ENCODE peak calls at places on chromosomes 2 and 18, in eight cellular contexts. D is tibial artery; O is naive thymus-derived CD4-positive, alpha-beta T cell; S is brain microvascular endothelial cell; T is neuronal stem cell; V is transverse colon; W is breast epithelium; Y is CD8-positive, alpha-beta memory T cell. R is an unnamed sample.

GRCh38 chr2:143264851-143265250 is 135.6 kb downstream of the ARHGAP15 start:
- DNase-seq in D (no peak), O (no peak), S (peak; percentile 21), T (no peak), V (no peak), W (no peak), Y (no peak), R (no peak)

GRCh38 chr18:72692086-72692485 is 147.9 kb upstream of the CBLN2 start:
- DNase-seq in D (no peak), O (no peak), S (no peak), T (no peak), V (peak; percentile 44), W (no peak), Y (no peak), R (no peak)

GRCh38 chr2:20594957-20595356 is 55.9 kb downstream of the HS1BP3 start:
- DNase-seq in D (peak; percentile 64), O (no peak), S (no peak), T (no peak), V (no peak), W (peak; percentile 22), Y (no peak), R (no peak)

GRCh38 chr2:33491685-33492084 is 15.2 kb downstream of the RASGRP3 start:
- DNase-seq in D (no peak), O (no peak), S (no peak), T (no peak), V (no peak), W (no peak), Y (no peak), R (no peak)

GRCh38 chr2:204530464-204530805 is 14.8 kb upstream of the PARD3B start:
- DNase-seq in D (no peak), O (no peak), S (no peak), T (no peak), V (no peak), W (no peak), Y (no peak), R (no peak)

GRCh38 chr2:151771599-151772358 is 37.5 kb upstream of the NEB start:
- DNase-seq in D (no peak), O (no peak), S (no peak), T (no peak), V (peak; percentile 28), W (no peak), Y (no peak), R (no peak)

GRCh38 chr18:78636260-78636659 is 343.4 kb upstream of the SALL3 start:
- DNase-seq in D (no peak), O (no peak), S (no peak), T (no peak), V (no peak), W (no peak), Y (no peak), R (no peak)

GRCh38 chr2:167783266-167784070 is 463.9 kb downstream of the STK39 start:
- DNase-seq in D (no peak), O (no peak), S (peak; percentile 12), T (no peak), V (no peak), W (no peak), Y (no peak), R (no peak)

GRCh38 chr18:7174359-7175107 is 56.4 kb upstream of the LRRC30 start:
- DNase-seq in D (no peak), O (no peak), S (no peak), T (no peak), V (no peak), W (no peak), Y (no peak), R (no peak)

GRCh38 chr18:27064673-27065072 is 120.4 kb downstream of the CHST9 start:
- DNase-seq in D (no peak), O (no peak), S (no peak), T (no peak), V (no peak), W (no peak), Y (no peak), R (no peak)
- H3K36me3 ChIP-seq in D (no peaks in the 10 kb centered on the region), O (no peaks in the 10 kb centered on the region), S (no peaks in the 10 kb centered on the region), T (no peaks in the 10 kb centered on the region), V (no peaks in the 10 kb centered on the region), W (no peaks in the 10 kb centered on the region), Y (no peaks in the 10 kb centered on the region), R (no peaks in the 10 kb centered on the region)

GRCh38 chr18:49890041-49890440 is 76.7 kb upstream of the ACAA2 start:
- DNase-seq in D (no peak), O (no peak), S (no peak), T (no peak), V (no peak), W (no peak), Y (no peak), R (no peak)
- H3K36me3 ChIP-seq in D (peaks cover 13% of the 10 kb centered on the region), O (no peaks in the 10 kb centered on the region), S (no peaks in the 10 kb centered on the region), T (no peaks in the 10 kb centered on the region), V (no peaks in the 10 kb centered on the region), W (no peaks in the 10 kb centered on the region), Y (no peaks in the 10 kb centered on the region), R (no peaks in the 10 kb centered on the region)

DNA sequence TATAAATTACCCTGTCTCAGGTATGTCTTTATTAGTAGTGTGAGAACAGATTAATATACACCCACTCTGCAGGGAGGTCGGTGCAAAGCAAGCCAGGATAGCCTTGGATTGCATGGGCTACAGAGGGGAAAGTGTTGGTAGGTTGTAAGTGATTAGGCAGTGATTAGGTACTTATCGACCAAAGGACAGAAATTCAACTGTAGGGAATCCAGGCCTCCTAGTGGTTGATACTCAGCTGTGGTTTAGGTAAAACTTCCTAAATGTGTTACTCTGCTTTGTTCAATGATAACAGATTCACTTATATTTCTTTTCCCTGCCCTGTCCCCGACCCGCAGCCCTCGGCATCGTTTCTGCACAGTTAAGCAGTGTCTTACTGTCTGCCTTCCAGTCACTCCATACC is 444.0 kb downstream of the FIGN start:
- DNase-seq in D (no peak), O (no peak), S (no peak), T (no peak), V (no peak), W (no peak), Y (no peak), R (no peak)
- H3K36me3 ChIP-seq in D (no peaks in the 10 kb centered on the region), O (no peaks in the 10 kb centered on the region), S (no peaks in the 10 kb centered on the region), T (no peaks in the 10 kb centered on the region), V (no peaks in the 10 kb centered on the region), W (no peaks in the 10 kb centered on the region), Y (no peaks in the 10 kb centered on the region), R (no peaks in the 10 kb centered on the region)

DNA sequence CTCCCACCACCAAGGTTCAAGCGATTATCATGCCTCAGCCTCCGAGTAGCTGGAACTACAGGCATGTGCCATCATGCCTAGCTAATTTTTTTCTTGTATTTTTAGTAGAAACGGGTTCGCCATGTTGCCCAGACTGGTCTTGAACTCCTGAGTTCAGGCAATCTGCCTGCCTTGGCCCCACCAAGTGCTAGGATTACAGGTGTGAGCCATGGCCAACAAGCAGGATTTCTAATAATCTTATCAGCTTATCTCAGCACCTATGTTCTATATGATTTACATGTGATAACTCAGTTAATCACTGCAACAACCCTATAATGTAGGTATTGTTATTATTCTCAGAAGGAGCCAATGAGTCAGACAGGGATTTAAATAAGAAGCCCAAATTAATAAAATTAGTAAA is 80.3 kb downstream of the GORASP2 start:
- DNase-seq in D (no peak), O (no peak), S (no peak), T (no peak), V (no peak), W (no peak), Y (no peak), R (no peak)
- H3K36me3 ChIP-seq in D (peaks cover 51% of the 10 kb centered on the region), O (peaks cover 46% of the 10 kb centered on the region), S (peaks cover 7% of the 10 kb centered on the region), T (peaks cover 5% of the 10 kb centered on the region), V (peaks cover 40% of the 10 kb centered on the region), W (peaks cover 5% of the 10 kb centered on the region), Y (peaks cover 12% of the 10 kb centered on the region), R (peaks cover 37% of the 10 kb centered on the region)

GRCh38 chr2:99395589-99396130 is 58.5 kb downstream of the EIF5B start:
- DNase-seq in D (no peak), O (no peak), S (no peak), T (no peak), V (no peak), W (no peak), Y (no peak), R (no peak)
- H3K36me3 ChIP-seq in D (peaks cover 98% of the 10 kb centered on the region), O (peaks cover 85% of the 10 kb centered on the region), S (peaks cover 67% of the 10 kb centered on the region), T (peaks cover 39% of the 10 kb centered on the region), V (peaks cover 43% of the 10 kb centered on the region), W (peaks cover 3% of the 10 kb centered on the region), Y (peaks cover 77% of the 10 kb centered on the region), R (peaks cover 69% of the 10 kb centered on the region)

DNA sequence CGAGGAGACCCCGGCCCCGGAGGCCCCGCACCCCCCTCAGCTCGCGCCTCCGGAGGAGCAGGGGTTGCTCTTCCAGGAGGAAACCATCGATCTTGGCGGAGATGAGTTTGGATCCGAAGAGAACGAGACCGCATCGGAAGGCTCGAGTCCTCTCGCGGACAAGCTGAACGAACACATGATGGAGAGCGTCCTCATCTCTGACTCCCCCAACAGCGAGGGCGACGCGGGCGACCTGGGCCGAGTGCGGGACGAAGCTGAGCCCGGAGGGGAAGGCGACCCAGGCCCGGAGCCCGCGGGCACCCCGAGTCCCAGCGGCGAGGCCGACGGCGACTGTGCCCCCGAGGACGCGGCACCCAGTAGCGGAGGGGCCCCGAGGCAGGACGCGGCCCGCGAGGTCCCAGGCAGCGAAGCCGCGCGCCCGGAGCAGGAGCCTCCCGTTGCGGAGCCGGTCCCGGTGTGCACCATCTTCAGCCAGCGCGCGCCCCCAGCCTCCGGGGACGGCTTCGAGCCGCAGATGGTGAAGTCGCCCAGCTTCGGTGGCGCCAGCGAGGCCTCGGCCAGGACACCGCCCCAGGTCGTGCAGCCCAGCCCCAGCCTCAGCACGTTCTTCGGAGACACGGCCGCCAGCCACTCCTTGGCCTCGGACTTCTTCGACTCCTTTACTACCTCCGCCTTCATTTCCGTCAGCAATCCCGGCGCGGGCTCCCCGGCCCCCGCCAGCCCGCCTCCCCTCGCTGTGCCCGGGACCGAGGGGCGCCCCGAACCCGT is 8.3 kb downstream of the TRAPPC12 start:
- DNase-seq in D (no peak), O (no peak), S (no peak), T (no peak), V (no peak), W (no peak), Y (no peak), R (no peak)
- H3K36me3 ChIP-seq in D (peaks cover 51% of the 10 kb centered on the region), O (peaks cover 44% of the 10 kb centered on the region), S (peaks cover 37% of the 10 kb centered on the region), T (peaks cover 20% of the 10 kb centered on the region), V (peaks cover 25% of the 10 kb centered on the region), W (peaks cover 5% of the 10 kb centered on the region), Y (peaks cover 20% of the 10 kb centered on the region), R (peaks cover 21% of the 10 kb centered on the region)

DNA sequence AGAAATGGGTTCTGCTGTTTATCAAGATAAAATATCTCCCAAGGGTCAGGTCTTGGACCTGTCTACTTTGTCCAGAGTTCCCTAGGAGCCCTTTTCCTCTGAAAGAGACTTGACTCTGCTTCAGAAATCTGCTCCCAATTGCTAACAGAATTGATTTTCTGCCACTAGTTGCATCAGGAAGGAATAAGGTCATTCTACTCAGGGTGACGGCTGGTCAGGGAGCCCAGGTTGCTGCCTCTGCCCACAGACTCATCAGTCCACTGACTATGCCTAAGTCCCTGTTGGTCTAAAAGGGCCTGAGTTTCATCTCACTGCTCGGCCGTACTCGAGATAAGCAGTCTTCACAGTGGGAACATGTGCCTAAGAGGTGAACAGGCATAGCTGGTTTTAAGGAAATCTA is 61.2 kb downstream of the EVA1A start:
- DNase-seq in D (no peak), O (no peak), S (no peak), T (no peak), V (no peak), W (no peak), Y (no peak), R (no peak)
- H3K36me3 ChIP-seq in D (no peaks in the 10 kb centered on the region), O (no peaks in the 10 kb centered on the region), S (peaks cover 11% of the 10 kb centered on the region), T (no peaks in the 10 kb centered on the region), V (no peaks in the 10 kb centered on the region), W (no peaks in the 10 kb centered on the region), Y (no peaks in the 10 kb centered on the region), R (no peaks in the 10 kb centered on the region)

R was measured in CD4-positive, alpha-beta memory T cell.